ENCODE peak calls at places on chromosomes 11 and 22, in five cellular contexts. One of them, this sample, is unnamed.

GRCh38 chr11:110447897-110448522 is 18.3 kb downstream of the FDX1 start:
- DNase-seq in SK-N-SH: no peak
- DNase-seq in K562: no peak
- DNase-seq in HepG2: no peak
- DNase-seq in GM12878: no peak
- DNase-seq in this sample: no peak

GRCh38 chr22:35349704-35350538 is 31.0 kb upstream of the HMOX1 start:
- DNase-seq in SK-N-SH: peak
- DNase-seq in K562: no peak
- DNase-seq in HepG2: no peak
- DNase-seq in GM12878: no peak
- DNase-seq in this sample: no peak

GRCh38 chr11:953513-953912 is 27.8 kb downstream of the AP2A2 start:
- DNase-seq in SK-N-SH: no peak
- DNase-seq in K562: no peak
- DNase-seq in HepG2: peak
- DNase-seq in GM12878: no peak
- DNase-seq in this sample: no peak

GRCh38 chr11:62128835-62129234 is 5.0 kb downstream of the INCENP start:
- DNase-seq in SK-N-SH: peak
- DNase-seq in K562: no peak
- DNase-seq in HepG2: no peak
- DNase-seq in GM12878: no peak
- DNase-seq in this sample: no peak

GRCh38 chr11:42631223-42631843 is 680.5 kb upstream of the API5 start:
- DNase-seq in SK-N-SH: peak
- DNase-seq in K562: no peak
- DNase-seq in HepG2: peak
- DNase-seq in GM12878: no peak
- DNase-seq in this sample: no peak

GRCh38 chr22:50733521-50734342 is 4.3 kb upstream of the ACR start:
- DNase-seq in SK-N-SH: peak
- DNase-seq in K562: no peak
- DNase-seq in HepG2: no peak
- DNase-seq in GM12878: no peak
- DNase-seq in this sample: no peak

GRCh38 chr22:40241200-40241763 is 63.6 kb downstream of the TNRC6B start:
- DNase-seq in SK-N-SH: no peak
- DNase-seq in K562: no peak
- DNase-seq in HepG2: no peak
- DNase-seq in GM12878: no peak
- DNase-seq in this sample: no peak

GRCh38 chr22:44341431-44342346 is 28.9 kb upstream of the SHISAL1 start:
- DNase-seq in SK-N-SH: peak
- DNase-seq in K562: no peak
- DNase-seq in HepG2: no peak
- DNase-seq in GM12878: no peak
- DNase-seq in this sample: peak

GRCh38 chr11:44746894-44747293 is 20.1 kb downstream of the TSPAN18 start:
- DNase-seq in SK-N-SH: peak
- DNase-seq in K562: no peak
- DNase-seq in HepG2: no peak
- DNase-seq in GM12878: no peak
- DNase-seq in this sample: no peak

GRCh38 chr11:112610996-112611795 is 350.0 kb upstream of the NCAM1 start:
- DNase-seq in SK-N-SH: no peak
- DNase-seq in K562: no peak
- DNase-seq in HepG2: no peak
- DNase-seq in GM12878: no peak
- DNase-seq in this sample: no peak

GRCh38 chr11:112605093-112605666 is 344.5 kb upstream of the PLET1 start:
- DNase-seq in SK-N-SH: no peak
- DNase-seq in K562: no peak
- DNase-seq in HepG2: no peak
- DNase-seq in GM12878: no peak
- DNase-seq in this sample: no peak

GRCh38 chr11:112608466-112608865 is 347.8 kb upstream of the PLET1 start:
- DNase-seq in SK-N-SH: no peak
- DNase-seq in K562: no peak
- DNase-seq in HepG2: no peak
- DNase-seq in GM12878: no peak
- DNase-seq in this sample: no peak

GRCh38 chr11:112610494-112610893 is 349.8 kb upstream of the PLET1 start:
- DNase-seq in SK-N-SH: no peak
- DNase-seq in K562: no peak
- DNase-seq in HepG2: no peak
- DNase-seq in GM12878: no peak
- DNase-seq in this sample: no peak

DNA sequence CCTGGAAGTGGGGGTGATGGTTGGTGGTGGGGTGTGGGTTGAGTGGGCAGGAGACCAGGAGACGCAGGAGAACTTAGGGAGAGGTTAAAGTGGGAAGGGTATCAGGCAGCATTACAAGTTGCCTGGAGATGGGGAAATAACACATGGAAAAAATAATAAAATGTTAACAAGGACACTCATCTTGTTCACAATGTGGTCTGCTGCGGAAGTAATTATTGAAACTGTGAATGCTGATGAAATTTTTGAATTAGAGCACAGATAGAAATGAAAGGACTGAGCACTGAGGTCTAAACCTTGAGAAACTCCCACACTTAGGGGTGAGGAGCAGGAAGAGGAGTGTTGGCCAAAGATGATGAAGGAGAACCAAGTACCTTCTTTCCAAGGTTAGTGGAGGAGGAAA is 346.0 kb upstream of the PLET1 start:
- DNase-seq in SK-N-SH: no peak
- DNase-seq in K562: no peak
- DNase-seq in HepG2: no peak
- DNase-seq in GM12878: no peak
- DNase-seq in this sample: no peak
- TF ChIP-seq FOXM1 in SK-N-SH: no peak
- TF ChIP-seq FOXM1 in K562: no peak
- TF ChIP-seq FOXM1 in HepG2: no peak
- TF ChIP-seq FOXM1 in GM12878: peak
- TF ChIP-seq FOXM1 in this sample: no peak

GRCh38 chr11:72970557-72971118 is 156.4 kb downstream of the ATG16L2 start:
- DNase-seq in SK-N-SH: no peak
- DNase-seq in K562: peak
- DNase-seq in HepG2: no peak
- DNase-seq in GM12878: no peak
- DNase-seq in this sample: no peak

GRCh38 chr11:72971611-72972010 is 157.4 kb downstream of the ATG16L2 start:
- DNase-seq in SK-N-SH: no peak
- DNase-seq in K562: no peak
- DNase-seq in HepG2: no peak
- DNase-seq in GM12878: no peak
- DNase-seq in this sample: no peak

GRCh38 chr11:72971211-72971610 is 157.0 kb downstream of the ATG16L2 start:
- DNase-seq in SK-N-SH: no peak
- DNase-seq in K562: no peak
- DNase-seq in HepG2: no peak
- DNase-seq in GM12878: no peak
- DNase-seq in this sample: no peak

GRCh38 chr11:72974487-72975205 is 160.4 kb downstream of the ATG16L2 start:
- DNase-seq in SK-N-SH: no peak
- DNase-seq in K562: no peak
- DNase-seq in HepG2: no peak
- DNase-seq in GM12878: no peak
- DNase-seq in this sample: no peak

GRCh38 chr11:72972541-72973128 is 158.4 kb downstream of the ATG16L2 start:
- DNase-seq in SK-N-SH: no peak
- DNase-seq in K562: no peak
- DNase-seq in HepG2: no peak
- DNase-seq in GM12878: no peak
- DNase-seq in this sample: no peak
- TF ChIP-seq FOXM1 in SK-N-SH: no peak
- TF ChIP-seq FOXM1 in K562: no peak
- TF ChIP-seq FOXM1 in HepG2: no peak
- TF ChIP-seq FOXM1 in GM12878: no peak
- TF ChIP-seq FOXM1 in this sample: no peak

GRCh38 chr11:82978422-82979099 is 77.0 kb downstream of the DDIAS start:
- DNase-seq in SK-N-SH: no peak
- DNase-seq in K562: no peak
- DNase-seq in HepG2: peak
- DNase-seq in GM12878: peak
- DNase-seq in this sample: no peak
- TF ChIP-seq FOXM1 in SK-N-SH: no peak
- TF ChIP-seq FOXM1 in K562: no peak
- TF ChIP-seq FOXM1 in HepG2: no peak
- TF ChIP-seq FOXM1 in GM12878: peak
- TF ChIP-seq FOXM1 in this sample: no peak

GRCh38 chr11:40032331-40032730 is 1427.1 kb downstream of the LRRC4C start:
- DNase-seq in SK-N-SH: no peak
- DNase-seq in K562: no peak
- DNase-seq in HepG2: no peak
- DNase-seq in GM12878: no peak
- DNase-seq in this sample: no peak

DNA sequence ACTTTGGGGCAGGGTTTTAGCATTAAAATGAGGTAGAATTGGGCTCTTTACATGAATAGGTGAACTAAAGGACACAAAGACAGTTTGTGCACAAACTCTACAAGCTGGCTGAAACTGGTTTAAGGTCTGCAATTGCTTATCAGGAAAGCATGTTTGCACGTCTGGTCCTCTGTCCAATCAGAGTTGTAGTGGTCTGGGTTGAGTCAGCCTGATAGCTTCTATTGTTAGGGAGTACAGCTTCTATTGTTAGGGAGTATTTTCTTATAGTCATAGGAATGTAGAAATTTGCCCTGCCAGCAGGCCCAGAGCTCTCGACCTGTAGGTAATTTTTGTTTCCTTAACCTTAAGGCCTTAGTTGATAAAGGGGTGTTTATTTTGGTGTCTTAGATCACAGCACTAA is 1422.4 kb downstream of the LRRC4C start:
- DNase-seq in SK-N-SH: no peak
- DNase-seq in K562: peak
- DNase-seq in HepG2: no peak
- DNase-seq in GM12878: no peak
- DNase-seq in this sample: no peak
- TF ChIP-seq FOXM1 in SK-N-SH: no peak
- TF ChIP-seq FOXM1 in K562: no peak
- TF ChIP-seq FOXM1 in HepG2: no peak
- TF ChIP-seq FOXM1 in GM12878: no peak
- TF ChIP-seq FOXM1 in this sample: no peak

This sample was measured in HEK293T.